ENCODE peak calls at places on chromosome 16, in nine cellular contexts. One of them, this sample, is unnamed.

GRCh38 chr16:2450535-2450934 is 9.4 kb upstream of the TEDC2 start:
- DNase-seq in HFF-Myc: no peak
- DNase-seq in T-helper 17 cell: no peak
- DNase-seq in ureter: no peak
- DNase-seq in progenitor cell of endocrine pancreas: no peak
- DNase-seq in type B pancreatic cell: no peak
- DNase-seq in RWPE1: no peak
- DNase-seq in pons: peak
- DNase-seq in activated CD4-positive, alpha-beta T cell treated with anti-CD3 and anti-CD28 coated beads, Interleukin-2, amount 10 ng/mL, durations not matched to agents 7 days and 5 days: no peak
- DNase-seq in this sample: no peak

GRCh38 chr16:23357761-23358290 is 55.7 kb downstream of the SCNN1B start:
- DNase-seq in HFF-Myc: no peak
- DNase-seq in T-helper 17 cell: no peak
- DNase-seq in ureter: no peak
- DNase-seq in progenitor cell of endocrine pancreas: no peak
- DNase-seq in type B pancreatic cell: no peak
- DNase-seq in RWPE1: no peak
- DNase-seq in pons: no peak
- DNase-seq in activated CD4-positive, alpha-beta T cell treated with anti-CD3 and anti-CD28 coated beads, Interleukin-2, amount 10 ng/mL, durations not matched to agents 7 days and 5 days: no peak
- DNase-seq in this sample: no peak

GRCh38 chr16:5377280-5377898 is 279.8 kb upstream of the EEF2KMT start:
- DNase-seq in HFF-Myc: no peak
- DNase-seq in T-helper 17 cell: no peak
- DNase-seq in ureter: no peak
- DNase-seq in progenitor cell of endocrine pancreas: no peak
- DNase-seq in type B pancreatic cell: no peak
- DNase-seq in RWPE1: no peak
- DNase-seq in pons: no peak
- DNase-seq in activated CD4-positive, alpha-beta T cell treated with anti-CD3 and anti-CD28 coated beads, Interleukin-2, amount 10 ng/mL, durations not matched to agents 7 days and 5 days: no peak
- DNase-seq in this sample: no peak

GRCh38 chr16:54633943-54634362 is 296.7 kb upstream of the IRX5 start:
- DNase-seq in HFF-Myc: no peak
- DNase-seq in T-helper 17 cell: no peak
- DNase-seq in ureter: no peak
- DNase-seq in progenitor cell of endocrine pancreas: no peak
- DNase-seq in type B pancreatic cell: no peak
- DNase-seq in RWPE1: peak
- DNase-seq in pons: peak
- DNase-seq in activated CD4-positive, alpha-beta T cell treated with anti-CD3 and anti-CD28 coated beads, Interleukin-2, amount 10 ng/mL, durations not matched to agents 7 days and 5 days: no peak
- DNase-seq in this sample: peak

GRCh38 chr16:70676571-70677498 is 9.0 kb downstream of the MTSS2 start:
- DNase-seq in HFF-Myc: no peak
- DNase-seq in T-helper 17 cell: no peak
- DNase-seq in ureter: no peak
- DNase-seq in progenitor cell of endocrine pancreas: no peak
- DNase-seq in type B pancreatic cell: no peak
- DNase-seq in RWPE1: no peak
- DNase-seq in pons: no peak
- DNase-seq in activated CD4-positive, alpha-beta T cell treated with anti-CD3 and anti-CD28 coated beads, Interleukin-2, amount 10 ng/mL, durations not matched to agents 7 days and 5 days: no peak
- DNase-seq in this sample: no peak

GRCh38 chr16:4693956-4694663 is 748 bp downstream of the NUDT16L1 start:
- DNase-seq in HFF-Myc: peak
- DNase-seq in T-helper 17 cell: peak
- DNase-seq in ureter: peak
- DNase-seq in progenitor cell of endocrine pancreas: no peak
- DNase-seq in type B pancreatic cell: peak
- DNase-seq in RWPE1: peak
- DNase-seq in pons: no peak
- DNase-seq in activated CD4-positive, alpha-beta T cell treated with anti-CD3 and anti-CD28 coated beads, Interleukin-2, amount 10 ng/mL, durations not matched to agents 7 days and 5 days: peak
- DNase-seq in this sample: no peak

GRCh38 chr16:50234771-50235556 is 31.4 kb upstream of the ADCY7 start:
- DNase-seq in HFF-Myc: no peak
- DNase-seq in T-helper 17 cell: no peak
- DNase-seq in ureter: no peak
- DNase-seq in progenitor cell of endocrine pancreas: no peak
- DNase-seq in type B pancreatic cell: no peak
- DNase-seq in RWPE1: no peak
- DNase-seq in pons: no peak
- DNase-seq in activated CD4-positive, alpha-beta T cell treated with anti-CD3 and anti-CD28 coated beads, Interleukin-2, amount 10 ng/mL, durations not matched to agents 7 days and 5 days: no peak
- DNase-seq in this sample: no peak

GRCh38 chr16:27289669-27290068 is 21.1 kb upstream of the NSMCE1 start:
- DNase-seq in HFF-Myc: no peak
- DNase-seq in T-helper 17 cell: no peak
- DNase-seq in ureter: no peak
- DNase-seq in progenitor cell of endocrine pancreas: no peak
- DNase-seq in type B pancreatic cell: no peak
- DNase-seq in RWPE1: no peak
- DNase-seq in pons: no peak
- DNase-seq in activated CD4-positive, alpha-beta T cell treated with anti-CD3 and anti-CD28 coated beads, Interleukin-2, amount 10 ng/mL, durations not matched to agents 7 days and 5 days: no peak
- DNase-seq in this sample: no peak

GRCh38 chr16:81738831-81739496 is 40.1 kb upstream of the PLCG2 start:
- DNase-seq in HFF-Myc: no peak
- DNase-seq in T-helper 17 cell: no peak
- DNase-seq in ureter: no peak
- DNase-seq in progenitor cell of endocrine pancreas: no peak
- DNase-seq in type B pancreatic cell: no peak
- DNase-seq in RWPE1: no peak
- DNase-seq in pons: peak
- DNase-seq in activated CD4-positive, alpha-beta T cell treated with anti-CD3 and anti-CD28 coated beads, Interleukin-2, amount 10 ng/mL, durations not matched to agents 7 days and 5 days: no peak
- DNase-seq in this sample: no peak

GRCh38 chr16:87844809-87845208 is 24.5 kb downstream of the SLC7A5 start:
- DNase-seq in HFF-Myc: no peak
- DNase-seq in T-helper 17 cell: no peak
- DNase-seq in ureter: no peak
- DNase-seq in progenitor cell of endocrine pancreas: no peak
- DNase-seq in type B pancreatic cell: no peak
- DNase-seq in RWPE1: no peak
- DNase-seq in pons: no peak
- DNase-seq in activated CD4-positive, alpha-beta T cell treated with anti-CD3 and anti-CD28 coated beads, Interleukin-2, amount 10 ng/mL, durations not matched to agents 7 days and 5 days: no peak
- DNase-seq in this sample: no peak

GRCh38 chr16:27424772-27425498 is 23.0 kb downstream of the IL21R start:
- DNase-seq in HFF-Myc: no peak
- DNase-seq in T-helper 17 cell: no peak
- DNase-seq in ureter: peak
- DNase-seq in progenitor cell of endocrine pancreas: no peak
- DNase-seq in type B pancreatic cell: peak
- DNase-seq in RWPE1: no peak
- DNase-seq in pons: no peak
- DNase-seq in activated CD4-positive, alpha-beta T cell treated with anti-CD3 and anti-CD28 coated beads, Interleukin-2, amount 10 ng/mL, durations not matched to agents 7 days and 5 days: no peak
- DNase-seq in this sample: no peak